ENCODE peak calls at places on chromosomes 6 and 20, in five cellular contexts. A is left colon; N is heart right ventricle; Q is Kasumi-1; W is activated T-helper 1 cell treated with anti-CD3 and anti-CD28 coated beads, Interleukin-12 subunit alpha, Interleukin-12 subunit beta, Interleukin-2, Interleukin-4 antibody, amounts not matched to agents 30 ng/mL and 10 ng/mL and 1 ng/mL, durations not matched to agents 14 hours and 24 hours and 36 hours. C is an unnamed sample.

GRCh38 chr6:89433637-89434499 is 916 bp downstream of the ANKRD6 start:
- DNase-seq in A (no peak), N (peak), Q (peak), W (no peak), C (peak)

GRCh38 chr6:6875818-6876470 is 231.8 kb upstream of the RREB1 start:
- DNase-seq in A (no peak), N (no peak), Q (peak), W (no peak), C (no peak)

GRCh38 chr6:85405175-85405852 is 44.6 kb upstream of the NT5E start:
- DNase-seq in A (peak), N (no peak), Q (no peak), W (no peak), C (no peak)

GRCh38 chr6:108127826-108128225 is 38.0 kb upstream of the NR2E1 start:
- DNase-seq in A (no peak), N (no peak), Q (no peak), W (no peak), C (peak)

GRCh38 chr20:52193886-52194545 is 2.4 kb upstream of the ZFP64 start:
- DNase-seq in A (peak), N (no peak), Q (no peak), W (no peak), C (peak)

GRCh38 chr6:101110814-101111213 is 229.7 kb upstream of the ASCC3 start:
- DNase-seq in A (no peak), N (no peak), Q (no peak), W (no peak), C (peak)

GRCh38 chr6:150915868-150916267 is 50.4 kb downstream of the MTHFD1L start:
- DNase-seq in A (no peak), N (no peak), Q (no peak), W (no peak), C (no peak)

GRCh38 chr6:167697316-167697715 is 129.4 kb upstream of the AFDN start:
- DNase-seq in A (no peak), N (no peak), Q (no peak), W (no peak), C (peak)

GRCh38 chr6:169141706-169142705 is 111.6 kb downstream of the THBS2 start:
- DNase-seq in A (peak), N (peak), Q (peak), W (no peak), C (no peak)

GRCh38 chr6:140130074-140130473 is 755.6 kb upstream of the CITED2 start:
- DNase-seq in A (no peak), N (no peak), Q (no peak), W (no peak), C (no peak)

GRCh38 chr6:141169419-141169818 is 963.3 kb upstream of the GJE1 start:
- DNase-seq in A (no peak), N (no peak), Q (no peak), W (no peak), C (peak)

GRCh38 chr6:7058250-7058923 is 49.4 kb upstream of the RREB1 start:
- DNase-seq in A (peak), N (no peak), Q (peak), W (no peak), C (peak)